ENCODE peak calls at places on chromosomes 6 and 20, in four cellular contexts. One of them, this sample, is unnamed.

GRCh38 chr20:60046860-60047259 is 88.6 kb downstream of the CDH26 start:
- DNase-seq in M059J: no peak
- DNase-seq in foreskin fibroblast: no peak
- DNase-seq in activated CD4-positive, alpha-beta T cell treated with anti-CD3 and anti-CD28 coated beads, Interleukin-2, amount 50 U/mL, for 4 hours: no peak
- DNase-seq in this sample: no peak

GRCh38 chr20:7346562-7346961 is 579.1 kb downstream of the BMP2 start:
- DNase-seq in foreskin fibroblast: peak; percentile 38
- DNase-seq in M059J: peak; percentile 6
- DNase-seq in activated CD4-positive, alpha-beta T cell treated with anti-CD3 and anti-CD28 coated beads, Interleukin-2, amount 50 U/mL, for 4 hours: no peak
- DNase-seq in this sample: no peak

GRCh38 chr6:166386111-166386510 is 3.4 kb upstream of the MPC1 start:
- DNase-seq in activated CD4-positive, alpha-beta T cell treated with anti-CD3 and anti-CD28 coated beads, Interleukin-2, amount 50 U/mL, for 4 hours: no peak
- DNase-seq in M059J: no peak
- DNase-seq in foreskin fibroblast: no peak
- DNase-seq in this sample: no peak

GRCh38 chr20:62195736-62196135 is 12.9 kb downstream of the MTG2 start:
- DNase-seq in activated CD4-positive, alpha-beta T cell treated with anti-CD3 and anti-CD28 coated beads, Interleukin-2, amount 50 U/mL, for 4 hours: no peak
- DNase-seq in M059J: no peak
- DNase-seq in foreskin fibroblast: no peak
- DNase-seq in this sample: no peak

GRCh38 chr6:89148016-89148750 is 2.3 kb downstream of the PM20D2 start:
- DNase-seq in foreskin fibroblast: peak; percentile 42
- DNase-seq in M059J: peak; percentile 28
- DNase-seq in activated CD4-positive, alpha-beta T cell treated with anti-CD3 and anti-CD28 coated beads, Interleukin-2, amount 50 U/mL, for 4 hours: peak; percentile 13
- DNase-seq in this sample: no peak

GRCh38 chr20:13821876-13822275 is 37.0 kb downstream of the NDUFAF5 start:
- DNase-seq in foreskin fibroblast: peak; percentile 67
- DNase-seq in activated CD4-positive, alpha-beta T cell treated with anti-CD3 and anti-CD28 coated beads, Interleukin-2, amount 50 U/mL, for 4 hours: no peak
- DNase-seq in M059J: no peak
- DNase-seq in this sample: no peak

GRCh38 chr6:138403324-138403800 is 661 bp upstream of the HEBP2 start:
- DNase-seq in foreskin fibroblast: peak; percentile 63
- DNase-seq in M059J: peak; percentile 46
- DNase-seq in activated CD4-positive, alpha-beta T cell treated with anti-CD3 and anti-CD28 coated beads, Interleukin-2, amount 50 U/mL, for 4 hours: peak; percentile 5
- DNase-seq in this sample: no peak

GRCh38 chr20:2697768-2698167 is 5.2 kb downstream of the EBF4 start:
- DNase-seq in activated CD4-positive, alpha-beta T cell treated with anti-CD3 and anti-CD28 coated beads, Interleukin-2, amount 50 U/mL, for 4 hours: no peak
- DNase-seq in M059J: no peak
- DNase-seq in foreskin fibroblast: no peak
- DNase-seq in this sample: no peak

GRCh38 chr6:165658395-165659058 is 4.5 kb downstream of the PDE10A start:
- DNase-seq in activated CD4-positive, alpha-beta T cell treated with anti-CD3 and anti-CD28 coated beads, Interleukin-2, amount 50 U/mL, for 4 hours: no peak
- DNase-seq in M059J: no peak
- DNase-seq in foreskin fibroblast: no peak
- DNase-seq in this sample: no peak

GRCh38 chr20:46256293-46256692 is 52.0 kb downstream of the CDH22 start:
- DNase-seq in foreskin fibroblast: no peak
- DNase-seq in M059J: no peak
- DNase-seq in activated CD4-positive, alpha-beta T cell treated with anti-CD3 and anti-CD28 coated beads, Interleukin-2, amount 50 U/mL, for 4 hours: no peak
- DNase-seq in this sample: no peak

GRCh38 chr6:113871975-113872374 is 14.8 kb downstream of the MARCKS start:
- DNase-seq in M059J: peak; percentile 42
- DNase-seq in foreskin fibroblast: no peak
- DNase-seq in activated CD4-positive, alpha-beta T cell treated with anti-CD3 and anti-CD28 coated beads, Interleukin-2, amount 50 U/mL, for 4 hours: no peak
- DNase-seq in this sample: no peak

GRCh38 chr6:22613695-22614094 is 44.3 kb downstream of the HDGFL1 start:
- DNase-seq in foreskin fibroblast: peak; percentile 87
- DNase-seq in activated CD4-positive, alpha-beta T cell treated with anti-CD3 and anti-CD28 coated beads, Interleukin-2, amount 50 U/mL, for 4 hours: no peak
- DNase-seq in M059J: peak; percentile 85
- DNase-seq in this sample: no peak

GRCh38 chr6:75481394-75481793 is 12.2 kb downstream of the FILIP1 start:
- DNase-seq in activated CD4-positive, alpha-beta T cell treated with anti-CD3 and anti-CD28 coated beads, Interleukin-2, amount 50 U/mL, for 4 hours: no peak
- DNase-seq in foreskin fibroblast: peak; percentile 72
- DNase-seq in M059J: no peak
- DNase-seq in this sample: no peak

GRCh38 chr20:46144626-46145025 is 26.5 kb downstream of the CD40 start:
- DNase-seq in activated CD4-positive, alpha-beta T cell treated with anti-CD3 and anti-CD28 coated beads, Interleukin-2, amount 50 U/mL, for 4 hours: no peak
- DNase-seq in foreskin fibroblast: no peak
- DNase-seq in M059J: no peak
- DNase-seq in this sample: no peak

GRCh38 chr6:33578164-33578563 is 1.9 kb downstream of the BAK1 start:
- DNase-seq in M059J: no peak
- DNase-seq in activated CD4-positive, alpha-beta T cell treated with anti-CD3 and anti-CD28 coated beads, Interleukin-2, amount 50 U/mL, for 4 hours: no peak
- DNase-seq in foreskin fibroblast: no peak
- DNase-seq in this sample: no peak

This sample was measured in GM19239.